ENCODE peak calls at places on chromosomes 16 and 17, in six cellular contexts. S is nephron progenitor cell, J is Caco-2, X is AG04450, P is astrocyte of the cerebellum, L is HFFc6. Y is an unnamed sample.

GRCh38 chr16:89667633-89668032 is 10.0 kb downstream of the SPATA33 start:
- DNase-seq in S (no peak), J (no peak), X (no peak), P (no peak), L (no peak), Y (no peak)

GRCh38 chr16:51553910-51554309 is 402.8 kb upstream of the SALL1 start:
- DNase-seq in S (no peak), J (no peak), X (peak), P (no peak), L (no peak), Y (no peak)

GRCh38 chr17:28406478-28406824 is 439 bp upstream of the SLC46A1 start:
- DNase-seq in S (no peak), J (no peak), X (no peak), P (no peak), L (no peak), Y (no peak)

GRCh38 chr16:7392206-7392605 is 59.6 kb downstream of the RBFOX1 start:
- DNase-seq in S (no peak), J (no peak), X (no peak), P (no peak), L (no peak), Y (no peak)

GRCh38 chr16:11570258-11570657 is 16.5 kb downstream of the LITAF start:
- DNase-seq in S (no peak), J (no peak), X (no peak), P (no peak), L (no peak), Y (no peak)

GRCh38 chr17:31211352-31212012 is 85.6 kb downstream of the OMG start:
- DNase-seq in S (no peak), J (no peak), X (no peak), P (no peak), L (peak), Y (no peak)

GRCh38 chr17:61325382-61326073 is 74.1 kb upstream of the TBX2 start:
- DNase-seq in S (peak), J (no peak), X (no peak), P (no peak), L (peak), Y (no peak)

GRCh38 chr17:40352779-40353394 is 11.7 kb downstream of the GJD3 start:
- DNase-seq in S (no peak), J (no peak), X (no peak), P (no peak), L (no peak), Y (no peak)

GRCh38 chr17:40452921-40453378 is 9.7 kb downstream of the IGFBP4 start:
- DNase-seq in S (no peak), J (no peak), X (no peak), P (no peak), L (no peak), Y (no peak)

GRCh38 chr17:56034120-56034757 is 119.0 kb upstream of the ANKFN1 start:
- DNase-seq in S (no peak), J (no peak), X (no peak), P (no peak), L (no peak), Y (no peak)

GRCh38 chr16:82641336-82641984 is 14.7 kb downstream of the CDH13 start:
- DNase-seq in S (no peak), J (no peak), X (no peak), P (no peak), L (peak), Y (no peak)

GRCh38 chr16:15743657-15744056 is 93.6 kb downstream of the NDE1 start:
- DNase-seq in S (no peak), J (no peak), X (no peak), P (no peak), L (no peak), Y (no peak)

GRCh38 chr16:17166095-17166494 is 304.7 kb downstream of the XYLT1 start:
- DNase-seq in S (no peak), J (no peak), X (no peak), P (no peak), L (peak), Y (no peak)

GRCh38 chr17:79073016-79073705 is 1.5 kb upstream of the ENGASE start:
- DNase-seq in S (no peak), J (no peak), X (no peak), P (no peak), L (no peak), Y (no peak)

GRCh38 chr16:31081428-31082351 is 7.1 kb downstream of the PRSS53 start:
- DNase-seq in S (no peak), J (no peak), X (no peak), P (no peak), L (no peak), Y (peak)

GRCh38 chr17:2184993-2185931 is 118.3 kb downstream of the SMG6 start:
- DNase-seq in S (no peak), J (no peak), X (no peak), P (no peak), L (no peak), Y (no peak)

GRCh38 chr17:58302919-58303551 is 22.3 kb upstream of the MPO start:
- DNase-seq in S (no peak), J (no peak), X (no peak), P (no peak), L (no peak), Y (peak)

GRCh38 chr17:58306131-58306951 is 22.3 kb downstream of the TSPOAP1 start:
- DNase-seq in S (no peak), J (no peak), X (no peak), P (no peak), L (no peak), Y (peak)

GRCh38 chr17:58303981-58304734 is 23.4 kb upstream of the MPO start:
- DNase-seq in S (peak), J (peak), X (no peak), P (no peak), L (peak), Y (peak)

GRCh38 chr17:58305626-58306025 is 23.0 kb downstream of the TSPOAP1 start:
- DNase-seq in S (no peak), J (no peak), X (no peak), P (no peak), L (no peak), Y (peak)

GRCh38 chr17:58304735-58305486 is 23.7 kb downstream of the TSPOAP1 start:
- DNase-seq in S (no peak), J (no peak), X (no peak), P (no peak), L (no peak), Y (no peak)
- TF ChIP-seq CTCF in S (no peak), J (no peak), X (no peak), P (no peak), L (no peak), Y (no peak)

DNA sequence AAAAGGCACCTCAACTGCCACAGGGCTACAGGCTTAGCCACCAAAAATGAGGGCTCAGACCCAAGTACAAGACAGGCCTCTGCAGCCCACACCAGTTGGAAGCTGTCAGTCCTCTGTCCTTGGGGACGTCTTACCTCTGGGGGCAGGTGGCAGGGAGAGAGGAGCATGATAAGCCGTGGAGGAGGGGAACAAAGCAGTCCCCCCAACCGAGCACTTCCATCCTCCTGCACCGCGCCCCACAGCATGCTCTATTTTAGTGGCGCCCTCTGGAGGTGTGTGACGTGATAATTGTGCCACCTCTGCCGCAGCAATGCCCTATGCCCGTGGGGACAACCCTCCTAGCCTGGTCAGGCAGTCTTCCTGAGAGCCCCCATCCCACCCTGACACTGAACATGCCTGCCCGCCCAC is 13.6 kb downstream of the G6PC3 start:
- DNase-seq in S (peak), J (no peak), X (no peak), P (no peak), L (no peak), Y (no peak)
- TF ChIP-seq CTCF in S (peak), J (peak), X (peak), P (peak), L (peak), Y (no peak)

DNA sequence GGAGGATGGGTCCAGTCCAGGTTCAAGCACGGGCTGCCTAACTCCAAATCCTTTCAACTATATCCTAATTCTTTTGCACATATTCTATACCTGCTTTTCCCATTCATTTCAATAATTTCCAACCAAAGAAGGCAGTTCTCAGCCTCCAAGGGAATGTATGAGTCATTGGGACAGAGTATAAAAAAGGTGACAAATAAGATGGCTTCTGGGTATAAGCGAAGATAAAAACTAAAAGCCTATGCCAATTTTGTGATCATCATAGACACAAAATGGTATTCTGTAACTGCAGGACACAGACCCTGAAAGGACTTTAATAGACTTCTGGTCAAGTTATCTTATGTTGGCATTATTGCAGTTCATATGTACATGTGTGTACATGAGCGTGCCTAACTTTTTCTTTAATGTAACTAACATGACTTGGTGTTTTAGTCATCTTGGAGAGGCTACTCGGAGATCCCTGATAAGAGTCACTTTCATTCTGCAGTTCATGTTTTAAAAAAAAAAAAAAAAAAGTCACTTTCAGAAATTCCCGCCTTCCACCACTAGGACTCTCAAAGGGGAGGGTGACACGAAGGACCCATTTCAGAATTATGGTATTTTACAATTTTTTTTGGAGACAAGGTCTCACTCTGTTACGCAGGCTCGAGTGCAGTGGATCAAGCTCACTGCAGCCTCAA is 17.3 kb downstream of the COG1 start:
- DNase-seq in S (no peak), J (no peak), X (no peak), P (no peak), L (no peak), Y (no peak)
- TF ChIP-seq CTCF in S (peak), J (peak), X (peak), P (peak), L (peak), Y (no peak)

DNA sequence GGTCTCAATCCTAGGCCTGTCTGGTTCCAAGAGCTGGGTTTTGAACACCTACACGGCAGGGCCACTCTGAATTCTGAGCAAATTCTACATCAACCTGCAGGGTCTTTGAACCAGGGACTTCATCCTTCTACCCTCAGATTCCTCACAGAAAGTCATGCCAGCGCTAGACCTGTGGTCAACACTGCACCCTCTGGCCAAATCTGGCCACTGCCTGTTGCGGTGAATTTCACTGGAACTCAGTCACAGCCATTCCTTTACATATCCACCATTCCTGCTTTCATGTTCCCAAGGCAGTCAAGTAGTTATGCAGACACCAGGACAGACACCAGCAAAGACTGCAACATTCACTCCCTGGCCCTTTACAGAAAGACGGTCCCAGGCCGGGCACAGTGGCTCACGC is 144.6 kb downstream of the C16orf95 start:
- DNase-seq in S (no peak), J (no peak), X (no peak), P (no peak), L (no peak), Y (no peak)
- TF ChIP-seq CTCF in S (peak), J (no peak), X (peak), P (no peak), L (peak), Y (no peak)

GRCh38 chr16:59327894-59328293 is 593.8 kb upstream of the GOT2 start:
- DNase-seq in S (no peak), J (no peak), X (no peak), P (no peak), L (no peak), Y (no peak)
- TF ChIP-seq CTCF in S (no peak), J (no peak), X (no peak), P (no peak), L (no peak), Y (no peak)

DNA sequence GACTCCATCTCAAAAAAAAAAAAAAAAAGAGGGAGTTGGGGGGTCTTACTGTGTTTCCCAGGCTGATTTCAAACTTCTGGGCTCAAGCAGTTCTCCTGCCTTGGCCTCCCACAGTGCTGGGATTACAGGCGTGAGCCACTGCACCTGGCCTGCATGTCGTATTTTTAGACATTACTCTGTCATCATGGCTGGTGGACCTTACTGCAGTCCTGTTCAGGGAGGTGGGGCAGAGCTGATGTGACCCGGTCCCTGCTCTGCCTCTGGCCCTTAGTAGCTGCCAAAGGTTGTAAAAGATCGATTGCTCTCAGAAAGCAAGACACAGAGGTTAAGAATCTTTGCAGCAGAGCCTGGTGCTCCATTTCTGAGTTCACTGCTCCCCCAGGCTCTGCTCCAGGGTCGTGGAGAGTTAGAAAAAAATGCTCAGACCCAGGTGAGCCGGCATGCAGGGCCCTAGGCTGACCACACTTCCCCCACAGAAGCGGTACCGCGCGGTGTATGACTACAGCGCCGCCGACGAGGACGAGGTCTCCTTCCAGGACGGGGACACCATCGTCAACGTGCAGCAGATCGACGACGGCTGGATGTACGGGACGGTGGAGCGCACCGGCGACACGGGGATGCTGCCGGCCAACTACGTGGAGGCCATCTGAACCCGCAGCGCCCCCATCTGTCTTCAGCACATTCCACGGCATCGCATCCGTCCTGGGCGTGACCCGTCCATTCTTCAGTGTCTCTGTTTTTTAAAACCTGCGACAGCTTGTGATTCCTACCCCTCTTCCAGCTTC is 7.1 kb upstream of the LASP1NB start:
- DNase-seq in S (no peak), J (no peak), X (no peak), P (no peak), L (no peak), Y (peak)
- TF ChIP-seq CTCF in S (no peak), J (no peak), X (no peak), P (no peak), L (peak), Y (no peak)

GRCh38 chr17:9124554-9124935 is 103.2 kb downstream of the NTN1 start:
- DNase-seq in S (no peak), J (no peak), X (no peak), P (no peak), L (no peak), Y (no peak)

GRCh38 chr17:9116861-9117568 is 95.7 kb downstream of the NTN1 start:
- DNase-seq in S (no peak), J (no peak), X (no peak), P (no peak), L (no peak), Y (no peak)

GRCh38 chr17:9121186-9121820 is 100.0 kb downstream of the NTN1 start:
- DNase-seq in S (no peak), J (no peak), X (no peak), P (no peak), L (no peak), Y (no peak)

GRCh38 chr17:9123594-9124553 is 102.6 kb downstream of the NTN1 start:
- DNase-seq in S (peak), J (no peak), X (no peak), P (no peak), L (no peak), Y (no peak)

DNA sequence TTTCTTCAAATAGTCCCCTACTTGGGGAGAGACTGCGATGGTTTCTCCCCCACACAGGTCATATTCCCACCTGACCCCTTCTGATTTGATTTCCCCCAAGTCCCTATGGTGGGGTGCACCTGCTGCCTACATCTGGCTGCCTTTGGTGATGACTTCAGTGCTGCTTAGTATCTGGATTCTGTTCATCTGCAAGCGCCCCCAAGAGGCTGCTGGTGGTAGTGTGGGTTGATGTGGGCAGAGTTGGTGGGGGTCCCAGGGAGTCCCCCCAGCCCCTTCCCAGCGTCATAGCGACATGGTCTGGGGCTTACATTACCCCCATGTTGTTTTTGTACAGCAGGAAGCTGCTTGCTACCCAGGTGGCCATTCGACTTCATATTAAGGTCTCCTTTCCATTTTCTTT is 99.2 kb downstream of the NTN1 start:
- DNase-seq in S (peak), J (no peak), X (no peak), P (no peak), L (no peak), Y (no peak)
- TF ChIP-seq CTCF in S (no peak), J (no peak), X (no peak), P (peak), L (no peak), Y (no peak)

DNA sequence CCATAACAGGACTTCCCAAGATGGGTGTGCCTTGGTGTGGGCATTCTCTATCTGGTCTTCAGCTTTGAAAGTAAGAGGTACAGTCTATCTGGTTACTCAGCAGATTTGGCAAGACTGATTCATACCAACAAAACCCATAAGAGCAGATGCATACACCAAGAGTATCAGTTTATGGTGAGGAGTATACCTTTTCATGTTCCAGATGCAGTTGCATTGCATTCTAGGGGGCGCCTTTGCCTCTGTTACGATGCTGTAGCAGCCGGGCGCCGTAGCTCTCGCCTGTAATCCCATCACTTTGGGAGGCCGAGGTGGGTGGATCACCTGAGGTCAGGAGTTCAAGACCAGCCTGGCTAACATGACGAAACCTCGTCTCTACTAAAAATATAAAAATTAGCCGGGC is 31.1 kb upstream of the CARMIL2 start:
- DNase-seq in S (peak), J (no peak), X (no peak), P (no peak), L (no peak), Y (no peak)
- TF ChIP-seq CTCF in S (no peak), J (no peak), X (no peak), P (no peak), L (peak), Y (no peak)

DNA sequence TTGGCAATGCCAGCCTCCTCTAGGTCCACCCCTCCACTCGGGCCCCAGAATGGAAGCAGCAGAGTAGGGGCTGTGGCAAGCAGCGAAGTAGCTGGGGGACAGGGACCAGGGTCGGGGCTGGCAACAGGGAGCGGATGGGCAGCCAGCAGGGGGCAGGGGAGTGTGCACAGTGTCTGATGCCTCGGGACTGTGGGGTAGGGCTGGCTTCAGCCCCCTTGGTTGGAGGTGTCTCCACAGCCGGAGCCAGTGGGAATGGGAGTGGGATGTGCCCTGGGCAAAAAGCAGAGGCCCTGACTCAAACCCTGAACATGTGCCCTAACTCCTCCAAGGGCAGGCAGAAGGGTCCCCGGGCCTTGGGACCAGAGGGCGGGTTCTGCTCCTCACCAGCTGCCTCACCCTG is 18.5 kb upstream of the ARHGAP27 start:
- DNase-seq in S (no peak), J (no peak), X (no peak), P (no peak), L (no peak), Y (no peak)
- TF ChIP-seq CTCF in S (no peak), J (no peak), X (peak), P (no peak), L (peak), Y (no peak)

Y was measured in lower leg skin.